ENCODE peak calls at places on chromosomes 7 and 10, in seven cellular contexts. W is brain microvascular endothelial cell, T is aorta, K is NCI-H460, N is non-pigmented ciliary epithelial cell, A is OCI-M1, P is GDM1. O is an unnamed sample.
A peak's percentile ranks its signal among the peaks of the same experiment; 100 is the strongest.

GRCh38 chr10:84178387-84178697 is 4.7 kb downstream of the GPR15LG start:
- DNase-seq in W (no peak), T (no peak), K (no peak), N (no peak), A (no peak), P (no peak), O (no peak)

GRCh38 chr7:122550545-122550944 is 148.4 kb downstream of the RNF133 start:
- DNase-seq in W (no peak), T (no peak), K (no peak), N (no peak), A (peak; percentile 4), P (no peak), O (no peak)

GRCh38 chr7:95472521-95473160 is 13.1 kb upstream of the ASB4 start:
- DNase-seq in W (no peak), T (no peak), K (no peak), N (no peak), A (peak; percentile 47), P (no peak), O (no peak)

GRCh38 chr10:86362129-86362527 is 4.5 kb downstream of the GRID1 start:
- DNase-seq in W (no peak), T (peak; percentile 27), K (no peak), N (no peak), A (no peak), P (no peak), O (no peak)

GRCh38 chr7:111931016-111931517 is 275.1 kb downstream of the DOCK4 start:
- DNase-seq in W (no peak), T (no peak), K (no peak), N (peak; percentile 43), A (no peak), P (no peak), O (no peak)

GRCh38 chr7:23709081-23709746 is 805 bp upstream of the STK31 start:
- DNase-seq in W (no peak), T (no peak), K (no peak), N (no peak), A (no peak), P (no peak), O (no peak)

GRCh38 chr10:6721480-6721879 is 141.4 kb upstream of the PRKCQ start:
- DNase-seq in W (peak; percentile 86), T (no peak), K (peak; percentile 61), N (peak; percentile 75), A (no peak), P (no peak), O (no peak)

GRCh38 chr10:63115732-63116383 is 17.3 kb upstream of the NRBF2 start:
- DNase-seq in W (peak; percentile 49), T (peak; percentile 91), K (peak; percentile 38), N (no peak), A (peak; percentile 40), P (no peak), O (no peak)

GRCh38 chr10:72066318-72067284 is 21.8 kb downstream of the SPOCK2 start:
- DNase-seq in W (no peak), T (no peak), K (no peak), N (no peak), A (no peak), P (no peak), O (no peak)

GRCh38 chr7:121083138-121083789 is 94.8 kb downstream of the CPED1 start:
- DNase-seq in W (peak; percentile 84), T (no peak), K (no peak), N (no peak), A (peak; percentile 16), P (no peak), O (no peak)

GRCh38 chr7:31811650-31812461 is 124.8 kb downstream of the PPP1R17 start:
- DNase-seq in W (no peak), T (no peak), K (no peak), N (no peak), A (no peak), P (peak; percentile 62), O (no peak)

GRCh38 chr7:129122751-129123516 is 21.6 kb upstream of the TSPAN33 start:
- DNase-seq in W (peak; percentile 1), T (no peak), K (no peak), N (no peak), A (peak; percentile 11), P (peak; percentile 27), O (no peak)

GRCh38 chr10:32938554-32939061 is 19.4 kb downstream of the ITGB1 start:
- DNase-seq in W (no peak), T (no peak), K (no peak), N (no peak), A (no peak), P (no peak), O (no peak)

GRCh38 chr10:11134411-11134810 is 116.7 kb downstream of the CELF2 start:
- DNase-seq in W (no peak), T (no peak), K (no peak), N (no peak), A (no peak), P (no peak), O (no peak)

GRCh38 chr7:20783716-20784310 is 2.9 kb downstream of the SP8 start:
- DNase-seq in W (no peak), T (no peak), K (no peak), N (no peak), A (no peak), P (no peak), O (no peak)

GRCh38 chr10:15571570-15571969 is 148.2 kb downstream of the ITGA8 start:
- DNase-seq in W (peak; percentile 66), T (no peak), K (no peak), N (peak; percentile 46), A (no peak), P (no peak), O (no peak)

GRCh38 chr10:11344550-11344949 is 266.9 kb downstream of the USP6NL start:
- DNase-seq in W (no peak), T (no peak), K (no peak), N (no peak), A (no peak), P (no peak), O (no peak)

GRCh38 chr7:124996778-124997177 is 67.2 kb upstream of the POT1 start:
- DNase-seq in W (no peak), T (no peak), K (peak; percentile 13), N (no peak), A (no peak), P (no peak), O (no peak)

GRCh38 chr10:43376828-43377227 is 5.4 kb downstream of the FXYD4 start:
- DNase-seq in W (no peak), T (peak; percentile 53), K (no peak), N (no peak), A (peak; percentile 24), P (no peak), O (no peak)